ENCODE peak calls at places on chromosomes 6 and 20, in six cellular contexts. One of them, this sample, is unnamed.

GRCh38 chr6:11233936-11234573 is 1.6 kb upstream of the NEDD9 start:
- DNase-seq in NCI-H510A: no peak
- DNase-seq in heart left ventricle: no peak
- DNase-seq in kidney: no peak
- DNase-seq in GM04504: no peak
- DNase-seq in M059J: no peak
- DNase-seq in this sample: no peak

GRCh38 chr6:142400495-142400894 is 98.7 kb downstream of the ADGRG6 start:
- DNase-seq in heart left ventricle: no peak
- DNase-seq in NCI-H510A: no peak
- DNase-seq in kidney: no peak
- DNase-seq in M059J: peak
- DNase-seq in GM04504: no peak
- DNase-seq in this sample: no peak

GRCh38 chr20:5013682-5014447 is 12.6 kb upstream of the SLC23A2 start:
- DNase-seq in heart left ventricle: no peak
- DNase-seq in GM04504: no peak
- DNase-seq in M059J: no peak
- DNase-seq in kidney: no peak
- DNase-seq in NCI-H510A: no peak
- DNase-seq in this sample: no peak

GRCh38 chr20:61053487-61054277 is 198.4 kb upstream of the CDH4 start:
- DNase-seq in NCI-H510A: no peak
- DNase-seq in kidney: no peak
- DNase-seq in M059J: no peak
- DNase-seq in GM04504: no peak
- DNase-seq in heart left ventricle: no peak
- DNase-seq in this sample: no peak

GRCh38 chr6:74871757-74872156 is 334.1 kb downstream of the COL12A1 start:
- DNase-seq in heart left ventricle: no peak
- DNase-seq in NCI-H510A: no peak
- DNase-seq in GM04504: no peak
- DNase-seq in M059J: peak
- DNase-seq in kidney: no peak
- DNase-seq in this sample: no peak

GRCh38 chr6:144036064-144036873 is 28.2 kb upstream of the PLAGL1 start:
- DNase-seq in M059J: peak
- DNase-seq in heart left ventricle: peak
- DNase-seq in kidney: no peak
- DNase-seq in GM04504: no peak
- DNase-seq in NCI-H510A: no peak
- DNase-seq in this sample: peak

GRCh38 chr20:33789109-33789857 is 21.9 kb upstream of the CHMP4B start:
- DNase-seq in heart left ventricle: no peak
- DNase-seq in GM04504: peak
- DNase-seq in kidney: peak
- DNase-seq in NCI-H510A: no peak
- DNase-seq in M059J: peak
- DNase-seq in this sample: peak

GRCh38 chr6:110338820-110339470 is 19.2 kb downstream of the METTL24 start:
- DNase-seq in heart left ventricle: no peak
- DNase-seq in kidney: no peak
- DNase-seq in M059J: no peak
- DNase-seq in NCI-H510A: no peak
- DNase-seq in GM04504: no peak
- DNase-seq in this sample: no peak

GRCh38 chr6:117441824-117442264 is 16.1 kb upstream of the ROS1 start:
- DNase-seq in NCI-H510A: no peak
- DNase-seq in GM04504: no peak
- DNase-seq in kidney: no peak
- DNase-seq in heart left ventricle: no peak
- DNase-seq in M059J: peak
- DNase-seq in this sample: peak

GRCh38 chr6:128630213-128630612 is 109.8 kb upstream of the PTPRK start:
- DNase-seq in GM04504: no peak
- DNase-seq in M059J: peak
- DNase-seq in heart left ventricle: no peak
- DNase-seq in kidney: no peak
- DNase-seq in NCI-H510A: no peak
- DNase-seq in this sample: no peak

GRCh38 chr6:144215402-144215931 is 65.2 kb downstream of the STX11 start:
- DNase-seq in NCI-H510A: no peak
- DNase-seq in GM04504: peak
- DNase-seq in M059J: peak
- DNase-seq in kidney: peak
- DNase-seq in heart left ventricle: no peak
- DNase-seq in this sample: peak

GRCh38 chr6:56772737-56773184 is 130.1 kb upstream of the DST start:
- DNase-seq in M059J: peak
- DNase-seq in heart left ventricle: peak
- DNase-seq in NCI-H510A: no peak
- DNase-seq in kidney: peak
- DNase-seq in GM04504: peak
- DNase-seq in this sample: peak

GRCh38 chr6:75863001-75863400 is 114.0 kb downstream of the MYO6 start:
- DNase-seq in M059J: no peak
- DNase-seq in kidney: no peak
- DNase-seq in heart left ventricle: no peak
- DNase-seq in NCI-H510A: no peak
- DNase-seq in GM04504: no peak
- DNase-seq in this sample: no peak

GRCh38 chr6:46845126-46845525 is 51.9 kb downstream of the MEP1A start:
- DNase-seq in GM04504: no peak
- DNase-seq in M059J: no peak
- DNase-seq in kidney: no peak
- DNase-seq in heart left ventricle: no peak
- DNase-seq in NCI-H510A: no peak
- DNase-seq in this sample: no peak

GRCh38 chr6:33206864-33207568 is 1.3 kb upstream of the RING1 start:
- DNase-seq in heart left ventricle: no peak
- DNase-seq in GM04504: peak
- DNase-seq in M059J: peak
- DNase-seq in kidney: peak
- DNase-seq in NCI-H510A: no peak
- DNase-seq in this sample: no peak

GRCh38 chr20:2741881-2742280 is 49.3 kb downstream of the EBF4 start:
- DNase-seq in M059J: no peak
- DNase-seq in heart left ventricle: no peak
- DNase-seq in GM04504: no peak
- DNase-seq in NCI-H510A: no peak
- DNase-seq in kidney: no peak
- DNase-seq in this sample: no peak

GRCh38 chr6:25056130-25056529 is 120.4 kb upstream of the RIPOR2 start:
- DNase-seq in heart left ventricle: no peak
- DNase-seq in NCI-H510A: no peak
- DNase-seq in kidney: no peak
- DNase-seq in GM04504: no peak
- DNase-seq in M059J: peak
- DNase-seq in this sample: no peak

GRCh38 chr6:105095139-105095538 is 84.7 kb downstream of the POPDC3 start:
- DNase-seq in kidney: no peak
- DNase-seq in GM04504: no peak
- DNase-seq in NCI-H510A: no peak
- DNase-seq in heart left ventricle: no peak
- DNase-seq in M059J: no peak
- DNase-seq in this sample: no peak

GRCh38 chr6:12296255-12296573 is 6.1 kb downstream of the EDN1 start:
- DNase-seq in heart left ventricle: no peak
- DNase-seq in GM04504: peak
- DNase-seq in M059J: peak
- DNase-seq in NCI-H510A: no peak
- DNase-seq in kidney: no peak
- DNase-seq in this sample: peak

GRCh38 chr20:59835448-59836395 is 97.7 kb downstream of the SYCP2 start:
- DNase-seq in heart left ventricle: peak
- DNase-seq in M059J: no peak
- DNase-seq in NCI-H510A: peak
- DNase-seq in GM04504: no peak
- DNase-seq in kidney: peak
- DNase-seq in this sample: no peak

GRCh38 chr6:87909849-87910248 is 137.8 kb upstream of the SPACA1 start:
- DNase-seq in M059J: peak
- DNase-seq in NCI-H510A: no peak
- DNase-seq in heart left ventricle: no peak
- DNase-seq in kidney: no peak
- DNase-seq in GM04504: peak
- DNase-seq in this sample: peak

GRCh38 chr20:4167261-4168004 is 152.1 kb upstream of the RNF24 start:
- DNase-seq in kidney: no peak
- DNase-seq in M059J: no peak
- DNase-seq in heart left ventricle: no peak
- DNase-seq in NCI-H510A: no peak
- DNase-seq in GM04504: no peak
- DNase-seq in this sample: no peak

GRCh38 chr20:22382742-22383141 is 201.6 kb downstream of the FOXA2 start:
- DNase-seq in M059J: peak
- DNase-seq in NCI-H510A: no peak
- DNase-seq in heart left ventricle: no peak
- DNase-seq in kidney: no peak
- DNase-seq in GM04504: no peak
- DNase-seq in this sample: no peak

GRCh38 chr6:30820196-30820595 is 64.1 kb upstream of the DDR1 start:
- DNase-seq in GM04504: peak
- DNase-seq in NCI-H510A: no peak
- DNase-seq in M059J: peak
- DNase-seq in kidney: peak
- DNase-seq in heart left ventricle: peak
- DNase-seq in this sample: peak

GRCh38 chr6:111469543-111469942 is 13.5 kb downstream of the REV3L start:
- DNase-seq in heart left ventricle: no peak
- DNase-seq in kidney: no peak
- DNase-seq in NCI-H510A: no peak
- DNase-seq in M059J: no peak
- DNase-seq in GM04504: no peak
- DNase-seq in this sample: no peak

GRCh38 chr6:34526992-34527728 is 29.0 kb downstream of the SPDEF start:
- DNase-seq in NCI-H510A: peak
- DNase-seq in GM04504: peak
- DNase-seq in M059J: peak
- DNase-seq in heart left ventricle: peak
- DNase-seq in kidney: peak
- DNase-seq in this sample: peak

GRCh38 chr6:110415297-110415916 is at the start of gene DDO:
- DNase-seq in GM04504: no peak
- DNase-seq in M059J: peak
- DNase-seq in heart left ventricle: peak
- DNase-seq in NCI-H510A: no peak
- DNase-seq in kidney: peak
- DNase-seq in this sample: no peak

This sample was measured in fibroblast of the conjunctiva.